ENCODE peak calls at places on chromosomes 2 and 18, in ten cellular contexts. One of them, this sample, is unnamed.

GRCh38 chr2:18833941-18834340 is 244.6 kb upstream of the NT5C1B start:
- ATAC-seq in body of pancreas: no peak
- ATAC-seq in gastrocnemius medialis: peak
- ATAC-seq in right lobe of liver: no peak
- ATAC-seq in heart left ventricle: no peak
- ATAC-seq in IMR-90: no peak
- ATAC-seq in A549: no peak
- ATAC-seq in K562: no peak
- ATAC-seq in HCT116: no peak
- ATAC-seq in HepG2: no peak
- ATAC-seq in this sample: no peak

GRCh38 chr2:97932975-97933662 is 62.6 kb downstream of the TMEM131 start:
- ATAC-seq in IMR-90: no peak
- ATAC-seq in gastrocnemius medialis: no peak
- ATAC-seq in HepG2: no peak
- ATAC-seq in K562: no peak
- ATAC-seq in A549: no peak
- ATAC-seq in HCT116: no peak
- ATAC-seq in heart left ventricle: no peak
- ATAC-seq in right lobe of liver: peak
- ATAC-seq in body of pancreas: no peak
- ATAC-seq in this sample: no peak

GRCh38 chr2:120586507-120587283 is 149.0 kb upstream of the GLI2 start:
- ATAC-seq in right lobe of liver: peak
- ATAC-seq in heart left ventricle: no peak
- ATAC-seq in A549: no peak
- ATAC-seq in gastrocnemius medialis: no peak
- ATAC-seq in body of pancreas: peak
- ATAC-seq in HCT116: no peak
- ATAC-seq in HepG2: no peak
- ATAC-seq in K562: no peak
- ATAC-seq in IMR-90: no peak
- ATAC-seq in this sample: no peak

GRCh38 chr2:47029737-47030524 is 114.3 kb upstream of the MCFD2 start:
- ATAC-seq in body of pancreas: no peak
- ATAC-seq in gastrocnemius medialis: no peak
- ATAC-seq in IMR-90: no peak
- ATAC-seq in K562: no peak
- ATAC-seq in right lobe of liver: no peak
- ATAC-seq in heart left ventricle: no peak
- ATAC-seq in HepG2: peak
- ATAC-seq in A549: peak
- ATAC-seq in HCT116: peak
- ATAC-seq in this sample: no peak

GRCh38 chr2:233414777-233415570 is 60.7 kb downstream of the DGKD start:
- ATAC-seq in body of pancreas: no peak
- ATAC-seq in IMR-90: peak
- ATAC-seq in right lobe of liver: peak
- ATAC-seq in HepG2: no peak
- ATAC-seq in HCT116: peak
- ATAC-seq in heart left ventricle: no peak
- ATAC-seq in K562: no peak
- ATAC-seq in A549: no peak
- ATAC-seq in gastrocnemius medialis: peak
- ATAC-seq in this sample: no peak

GRCh38 chr18:62523631-62524442 is 1.0 kb downstream of the ZCCHC2 start:
- ATAC-seq in body of pancreas: peak
- ATAC-seq in gastrocnemius medialis: peak
- ATAC-seq in A549: peak
- ATAC-seq in heart left ventricle: no peak
- ATAC-seq in IMR-90: peak
- ATAC-seq in HepG2: no peak
- ATAC-seq in K562: peak
- ATAC-seq in HCT116: no peak
- ATAC-seq in right lobe of liver: no peak
- ATAC-seq in this sample: no peak

GRCh38 chr18:28112056-28112470 is 64.9 kb downstream of the CDH2 start:
- ATAC-seq in HCT116: no peak
- ATAC-seq in right lobe of liver: peak
- ATAC-seq in gastrocnemius medialis: no peak
- ATAC-seq in HepG2: no peak
- ATAC-seq in K562: no peak
- ATAC-seq in body of pancreas: no peak
- ATAC-seq in heart left ventricle: peak
- ATAC-seq in A549: no peak
- ATAC-seq in IMR-90: peak
- ATAC-seq in this sample: no peak

GRCh38 chr2:230930149-230930780 is 5.2 kb upstream of the GPR55 start:
- ATAC-seq in HepG2: no peak
- ATAC-seq in body of pancreas: no peak
- ATAC-seq in A549: no peak
- ATAC-seq in K562: no peak
- ATAC-seq in right lobe of liver: no peak
- ATAC-seq in IMR-90: no peak
- ATAC-seq in HCT116: no peak
- ATAC-seq in gastrocnemius medialis: no peak
- ATAC-seq in heart left ventricle: no peak
- ATAC-seq in this sample: no peak

GRCh38 chr18:11948852-11949523 is 32.3 kb upstream of the IMPA2 start:
- ATAC-seq in body of pancreas: no peak
- ATAC-seq in heart left ventricle: no peak
- ATAC-seq in HepG2: peak
- ATAC-seq in right lobe of liver: no peak
- ATAC-seq in K562: no peak
- ATAC-seq in IMR-90: peak
- ATAC-seq in A549: no peak
- ATAC-seq in gastrocnemius medialis: no peak
- ATAC-seq in HCT116: no peak
- ATAC-seq in this sample: peak

GRCh38 chr18:11944786-11945185 is 36.5 kb upstream of the IMPA2 start:
- ATAC-seq in HepG2: no peak
- ATAC-seq in IMR-90: no peak
- ATAC-seq in gastrocnemius medialis: no peak
- ATAC-seq in heart left ventricle: no peak
- ATAC-seq in HCT116: no peak
- ATAC-seq in K562: no peak
- ATAC-seq in right lobe of liver: no peak
- ATAC-seq in A549: no peak
- ATAC-seq in body of pancreas: no peak
- ATAC-seq in this sample: no peak

GRCh38 chr18:11946756-11947155 is 34.6 kb upstream of the IMPA2 start:
- ATAC-seq in gastrocnemius medialis: peak
- ATAC-seq in heart left ventricle: no peak
- ATAC-seq in A549: peak
- ATAC-seq in right lobe of liver: peak
- ATAC-seq in body of pancreas: no peak
- ATAC-seq in HepG2: peak
- ATAC-seq in IMR-90: peak
- ATAC-seq in K562: peak
- ATAC-seq in HCT116: peak
- ATAC-seq in this sample: peak

GRCh38 chr18:11950824-11951223 is 30.5 kb upstream of the IMPA2 start:
- ATAC-seq in HepG2: no peak
- ATAC-seq in right lobe of liver: no peak
- ATAC-seq in body of pancreas: peak
- ATAC-seq in gastrocnemius medialis: no peak
- ATAC-seq in HCT116: no peak
- ATAC-seq in heart left ventricle: no peak
- ATAC-seq in A549: no peak
- ATAC-seq in K562: no peak
- ATAC-seq in IMR-90: no peak
- ATAC-seq in this sample: no peak

GRCh38 chr18:11947214-11948119 is 33.8 kb upstream of the IMPA2 start:
- ATAC-seq in HepG2: peak
- ATAC-seq in K562: peak
- ATAC-seq in HCT116: peak
- ATAC-seq in A549: peak
- ATAC-seq in IMR-90: peak
- ATAC-seq in body of pancreas: peak
- ATAC-seq in gastrocnemius medialis: peak
- ATAC-seq in heart left ventricle: peak
- ATAC-seq in right lobe of liver: peak
- ATAC-seq in this sample: peak
- TF ChIP-seq POLR2A in HepG2: no peak
- TF ChIP-seq POLR2A in K562: peak
- TF ChIP-seq POLR2A in HCT116: no peak
- TF ChIP-seq POLR2A in A549: no peak
- TF ChIP-seq POLR2A in IMR-90: no peak
- TF ChIP-seq POLR2A in body of pancreas: peak
- TF ChIP-seq POLR2A in gastrocnemius medialis: peak
- TF ChIP-seq POLR2A in heart left ventricle: peak
- TF ChIP-seq POLR2A in right lobe of liver: peak
- TF ChIP-seq POLR2A in this sample: peak

DNA sequence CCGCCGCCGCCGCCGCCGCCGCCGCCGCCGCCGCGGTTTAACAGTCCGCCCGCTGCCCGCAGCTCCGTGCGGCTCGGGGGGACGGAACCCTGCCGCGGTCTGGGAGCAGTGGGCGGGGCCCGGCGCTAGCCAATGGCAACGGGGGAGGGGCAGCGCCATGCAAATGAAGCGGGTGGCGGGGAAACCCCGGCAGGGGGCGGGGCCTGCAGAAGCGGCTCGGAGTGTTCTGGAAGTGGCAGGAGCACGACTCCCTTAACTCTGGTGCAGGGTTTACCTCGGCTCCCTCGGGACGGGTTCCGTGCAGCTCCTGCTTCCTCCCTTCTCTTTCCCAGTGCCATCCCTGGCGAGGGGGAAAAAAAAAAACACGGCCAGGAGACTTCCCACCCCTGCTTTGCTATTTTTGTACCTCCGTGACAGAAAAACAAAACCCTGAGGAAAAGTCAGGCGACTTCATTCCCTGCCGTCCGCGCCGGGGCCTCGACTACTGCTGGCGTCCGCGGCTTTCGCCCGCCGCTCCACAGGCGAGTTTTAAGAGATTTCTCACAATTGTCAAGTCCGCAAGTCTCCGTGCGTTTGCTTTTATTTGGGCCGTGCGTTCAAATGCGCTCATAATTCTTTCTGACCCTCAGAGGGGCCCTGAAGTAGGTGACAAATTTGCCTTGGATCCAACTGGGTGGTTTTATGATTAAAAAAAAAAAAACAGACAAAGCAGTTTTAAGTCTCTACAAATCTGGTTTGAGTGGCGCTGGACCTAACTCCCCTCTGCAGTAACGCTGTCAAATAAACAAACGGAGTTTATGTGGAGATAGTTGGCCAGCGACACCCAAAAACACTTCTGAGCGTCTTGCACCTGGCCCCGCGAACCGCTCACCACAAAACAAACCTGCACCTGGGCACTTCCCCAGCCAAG is at the start of gene KANSL1L:
- ATAC-seq in HepG2: peak
- ATAC-seq in A549: peak
- ATAC-seq in K562: peak
- ATAC-seq in body of pancreas: peak
- ATAC-seq in heart left ventricle: peak
- ATAC-seq in gastrocnemius medialis: peak
- ATAC-seq in IMR-90: peak
- ATAC-seq in right lobe of liver: peak
- ATAC-seq in HCT116: peak
- ATAC-seq in this sample: peak
- TF ChIP-seq POLR2A in HepG2: peak
- TF ChIP-seq POLR2A in A549: peak
- TF ChIP-seq POLR2A in K562: peak
- TF ChIP-seq POLR2A in body of pancreas: peak
- TF ChIP-seq POLR2A in heart left ventricle: peak
- TF ChIP-seq POLR2A in gastrocnemius medialis: peak
- TF ChIP-seq POLR2A in IMR-90: peak
- TF ChIP-seq POLR2A in right lobe of liver: peak
- TF ChIP-seq POLR2A in HCT116: no peak
- TF ChIP-seq POLR2A in this sample: peak

DNA sequence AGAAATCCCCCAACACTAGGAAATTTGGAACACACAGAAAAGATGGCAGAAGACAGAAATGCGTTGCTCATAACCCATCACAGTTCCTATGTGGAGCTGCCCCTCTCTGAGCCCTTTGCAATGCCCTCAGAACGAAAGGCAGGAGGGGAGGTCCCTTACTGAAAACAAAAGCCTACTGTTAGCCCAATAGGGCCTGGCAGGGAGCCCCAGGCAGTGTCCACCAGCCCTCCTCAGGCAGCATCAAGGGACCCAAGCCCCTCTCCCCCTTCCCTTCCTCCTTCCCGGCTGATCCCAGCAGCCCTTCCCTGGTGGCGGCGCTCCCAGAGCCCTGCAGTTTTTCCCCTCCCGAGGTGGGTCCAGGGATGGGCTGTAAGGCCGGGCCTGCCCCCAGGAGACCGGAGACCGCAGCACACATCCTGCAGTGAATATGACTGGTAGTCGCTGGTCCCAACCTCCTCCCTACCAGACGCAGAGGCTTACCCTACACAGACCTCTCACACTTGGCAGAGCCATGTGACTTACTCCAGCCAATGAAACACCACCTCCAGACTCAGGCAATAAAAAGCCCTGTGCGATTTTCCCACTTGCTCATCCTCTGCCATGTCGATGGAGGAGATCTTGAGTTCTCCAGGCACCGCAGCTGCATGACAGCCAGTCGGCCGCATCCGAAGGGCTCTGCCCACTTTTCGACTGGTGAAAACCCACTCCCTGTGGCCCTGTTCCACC is 19.4 kb upstream of the DUSP2 start:
- ATAC-seq in HepG2: peak
- ATAC-seq in A549: peak
- ATAC-seq in K562: peak
- ATAC-seq in IMR-90: no peak
- ATAC-seq in HCT116: peak
- ATAC-seq in gastrocnemius medialis: no peak
- ATAC-seq in right lobe of liver: peak
- ATAC-seq in heart left ventricle: no peak
- ATAC-seq in body of pancreas: no peak
- ATAC-seq in this sample: no peak
- TF ChIP-seq POLR2A in HepG2: no peak
- TF ChIP-seq POLR2A in A549: no peak
- TF ChIP-seq POLR2A in K562: no peak
- TF ChIP-seq POLR2A in IMR-90: no peak
- TF ChIP-seq POLR2A in HCT116: no peak
- TF ChIP-seq POLR2A in gastrocnemius medialis: no peak
- TF ChIP-seq POLR2A in right lobe of liver: no peak
- TF ChIP-seq POLR2A in heart left ventricle: no peak
- TF ChIP-seq POLR2A in body of pancreas: no peak
- TF ChIP-seq POLR2A in this sample: no peak

DNA sequence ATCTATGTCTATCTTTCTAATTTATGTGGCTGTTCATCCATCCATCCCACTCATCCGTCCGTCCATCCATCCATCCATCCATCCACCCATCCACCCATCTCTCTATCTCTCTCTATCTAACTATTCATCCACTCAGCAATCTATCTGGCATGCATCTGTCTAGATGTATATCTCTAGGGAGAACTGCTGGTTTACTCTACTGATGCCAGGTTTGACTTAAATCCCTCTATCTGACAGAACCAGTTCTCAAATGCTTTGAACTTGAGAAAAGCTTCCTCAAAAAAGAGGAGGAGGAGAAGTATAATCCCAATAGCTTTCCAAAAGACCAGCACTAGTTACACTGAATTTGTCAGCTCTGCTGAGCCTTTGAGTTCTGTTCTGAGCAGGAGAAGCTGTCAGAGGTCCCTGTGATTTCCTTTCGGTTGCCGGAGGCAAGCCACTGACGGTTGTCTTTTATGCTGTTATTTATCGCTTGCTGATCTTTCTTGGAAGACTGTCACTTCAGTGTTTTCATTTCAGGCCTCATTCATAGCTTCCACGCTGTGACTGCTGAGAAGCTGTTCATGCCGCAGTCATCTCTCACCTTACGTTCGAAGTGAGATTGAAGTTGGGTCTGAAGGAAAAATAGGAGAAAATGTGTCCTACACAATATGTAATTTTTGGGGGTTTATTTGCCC is 129.4 kb upstream of the UXS1 start:
- ATAC-seq in HCT116: no peak
- ATAC-seq in heart left ventricle: no peak
- ATAC-seq in A549: no peak
- ATAC-seq in K562: no peak
- ATAC-seq in gastrocnemius medialis: no peak
- ATAC-seq in HepG2: no peak
- ATAC-seq in IMR-90: no peak
- ATAC-seq in right lobe of liver: no peak
- ATAC-seq in body of pancreas: no peak
- ATAC-seq in this sample: no peak
- TF ChIP-seq POLR2A in HCT116: no peak
- TF ChIP-seq POLR2A in heart left ventricle: no peak
- TF ChIP-seq POLR2A in A549: no peak
- TF ChIP-seq POLR2A in K562: no peak
- TF ChIP-seq POLR2A in gastrocnemius medialis: no peak
- TF ChIP-seq POLR2A in HepG2: no peak
- TF ChIP-seq POLR2A in IMR-90: no peak
- TF ChIP-seq POLR2A in right lobe of liver: no peak
- TF ChIP-seq POLR2A in body of pancreas: no peak
- TF ChIP-seq POLR2A in this sample: no peak